ENCODE peak calls at places on chromosomes 11 and 22, in seven cellular contexts. M is pancreas, C is choroid plexus epithelial cell, X is RWPE2, B is GM12865, I is heart right ventricle, R is hepatocyte. L is an unnamed sample.

GRCh38 chr11:9759519-9760179 is 95.8 kb downstream of the SWAP70 start:
- DNase-seq in B (peak), R (peak), M (peak), X (peak), C (peak), I (peak), L (peak)

GRCh38 chr11:122668562-122669090 is 13.1 kb downstream of the UBASH3B start:
- DNase-seq in M (no peak), R (no peak), B (peak), C (no peak), X (no peak), I (no peak), L (peak)

GRCh38 chr11:113697798-113698407 is 8.2 kb downstream of the TMPRSS5 start:
- DNase-seq in I (no peak), C (no peak), R (no peak), M (no peak), B (no peak), X (no peak), L (no peak)

GRCh38 chr11:94519478-94520084 is 7.3 kb downstream of the C11orf97 start:
- DNase-seq in R (peak), M (no peak), X (no peak), C (peak), I (no peak), B (peak), L (peak)

GRCh38 chr11:21774212-21774611 is 418.7 kb upstream of the ANO5 start:
- DNase-seq in C (no peak), M (no peak), R (no peak), I (peak), X (no peak), B (no peak), L (no peak)

GRCh38 chr11:19393941-19394340 is 153.2 kb upstream of the E2F8 start:
- DNase-seq in X (no peak), M (no peak), B (no peak), R (no peak), I (no peak), C (peak), L (no peak)

GRCh38 chr22:39814899-39815298 is 78.7 kb downstream of the ENTHD1 start:
- DNase-seq in I (no peak), C (peak), M (no peak), X (no peak), B (peak), R (no peak), L (peak)

GRCh38 chr11:35118906-35119305 is 20.1 kb upstream of the CD44 start:
- DNase-seq in I (no peak), M (no peak), X (no peak), C (no peak), R (no peak), B (peak), L (no peak)

GRCh38 chr11:33375688-33376311 is 118.6 kb downstream of the HIPK3 start:
- DNase-seq in C (peak), M (no peak), R (peak), X (no peak), I (no peak), B (peak), L (peak)

GRCh38 chr11:79287952-79288351 is 152.9 kb downstream of the TENM4 start:
- DNase-seq in X (no peak), C (no peak), R (no peak), B (no peak), I (no peak), M (no peak), L (no peak)

GRCh38 chr11:46345131-46345597 is 2.1 kb upstream of the DGKZ start:
- DNase-seq in I (peak), X (no peak), B (peak), C (no peak), R (no peak), M (no peak), L (no peak)

GRCh38 chr11:117809236-117810055 is 12.4 kb upstream of the DSCAML1 start:
- DNase-seq in B (peak), C (peak), X (no peak), I (peak), M (no peak), R (peak), L (peak)

GRCh38 chr22:20111045-20111688 is 4.7 kb upstream of the RANBP1 start:
- DNase-seq in M (no peak), B (peak), I (peak), C (peak), R (peak), X (no peak), L (peak)

GRCh38 chr11:62958547-62959071 is 26.2 kb downstream of the SLC22A6 start:
- DNase-seq in X (no peak), B (no peak), M (no peak), R (peak), C (peak), I (no peak), L (peak)

GRCh38 chr22:36377022-36377631 is 10.6 kb downstream of the MYH9 start:
- DNase-seq in M (no peak), I (no peak), C (no peak), R (no peak), B (peak), X (no peak), L (no peak)

GRCh38 chr11:65787649-65788622 is 1.1 kb downstream of the OVOL1 start:
- DNase-seq in C (no peak), B (no peak), X (no peak), I (no peak), R (peak), M (no peak), L (no peak)

GRCh38 chr11:114738954-114739353 is 60.6 kb downstream of the NXPE2 start:
- DNase-seq in X (no peak), I (no peak), C (peak), B (peak), M (peak), R (peak), L (peak)

GRCh38 chr11:12831471-12832202 is 157.4 kb downstream of the TEAD1 start:
- DNase-seq in I (no peak), X (no peak), M (no peak), R (no peak), B (no peak), C (no peak), L (no peak)

GRCh38 chr11:20360650-20361049 is 2.9 kb upstream of the HTATIP2 start:
- DNase-seq in X (no peak), M (no peak), R (no peak), I (no peak), C (peak), B (peak), L (peak)

GRCh38 chr11:80107415-80107814 is 666.6 kb upstream of the TENM4 start:
- DNase-seq in C (no peak), B (no peak), R (no peak), X (no peak), M (no peak), I (no peak), L (no peak)

GRCh38 chr11:7612661-7613393 is 60.5 kb downstream of the CYB5R2 start:
- DNase-seq in M (peak), R (peak), I (no peak), X (no peak), C (peak), B (peak), L (no peak)

GRCh38 chr22:42111798-42112197 is 18.8 kb downstream of the CYP2D6 start:
- DNase-seq in X (no peak), M (no peak), B (no peak), R (no peak), I (no peak), C (no peak), L (no peak)

GRCh38 chr11:56251954-56252353 is at the start of gene OR5T3:
- DNase-seq in C (no peak), M (no peak), I (no peak), B (no peak), R (no peak), X (no peak), L (no peak)

GRCh38 chr11:30481816-30482215 is 104.3 kb downstream of the MPPED2 start:
- DNase-seq in B (no peak), M (no peak), C (no peak), I (no peak), X (no peak), R (no peak), L (no peak)

GRCh38 chr22:49368976-49369725 is 458.5 kb downstream of the BRD1 start:
- DNase-seq in X (peak), M (no peak), R (peak), B (no peak), I (no peak), C (no peak), L (no peak)

GRCh38 chr22:49367016-49367697 is 460.5 kb downstream of the BRD1 start:
- DNase-seq in I (no peak), R (no peak), C (peak), M (no peak), B (no peak), X (no peak), L (peak)

GRCh38 chr22:49369726-49370717 is 457.7 kb downstream of the BRD1 start:
- DNase-seq in X (peak), I (no peak), B (no peak), C (no peak), M (no peak), R (no peak), L (no peak)

GRCh38 chr22:49366437-49366836 is 461.2 kb downstream of the BRD1 start:
- DNase-seq in C (no peak), M (no peak), B (no peak), I (no peak), R (no peak), X (no peak), L (no peak)

GRCh38 chr22:49368221-49368975 is 459.3 kb downstream of the BRD1 start:
- DNase-seq in M (no peak), X (peak), R (no peak), B (no peak), I (no peak), C (no peak), L (no peak)
- H3K4me3 ChIP-seq in M (no peak), X (no peak), R (no peak), B (no peak), I (no peak), C (no peak), L (no peak)

DNA sequence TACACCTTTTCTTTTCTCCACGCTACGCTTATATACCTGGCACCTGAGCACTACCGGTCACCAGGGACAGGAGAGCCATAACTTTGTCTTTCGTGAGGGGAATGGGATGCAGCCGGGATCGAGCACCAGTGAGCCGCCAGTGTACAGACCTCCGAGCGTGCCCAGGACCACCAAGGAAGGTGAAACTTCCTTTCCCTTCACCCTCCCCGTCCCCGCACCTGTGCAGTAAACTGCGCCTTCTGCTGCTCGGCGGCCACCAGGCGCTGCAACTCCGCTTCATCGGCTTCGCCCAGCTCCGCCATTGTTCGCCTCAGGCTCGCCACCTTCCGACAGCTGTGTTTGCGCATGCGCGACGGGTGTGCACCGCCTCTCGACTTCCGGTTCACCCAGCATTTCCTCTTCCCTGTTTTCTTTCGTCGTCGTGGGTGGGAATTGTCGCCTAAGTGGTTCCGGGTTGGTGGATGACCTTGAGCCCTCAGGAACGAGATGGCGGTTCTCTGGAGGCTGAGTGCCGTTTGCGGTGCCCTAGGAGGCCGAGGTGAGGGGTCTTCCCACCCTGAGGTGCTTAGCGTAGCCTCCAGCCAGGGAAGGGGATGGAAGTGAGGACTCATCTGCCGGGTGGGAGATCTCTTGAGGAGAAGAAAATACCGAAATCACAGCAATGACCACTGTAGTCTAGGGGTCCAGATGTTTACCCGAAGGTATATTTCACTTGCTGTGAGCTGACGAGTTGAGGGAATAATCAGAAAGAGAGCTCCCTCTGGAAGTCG is at the start of the genes SDHD and TIMM8B:
- DNase-seq in C (peak), X (peak), R (peak), M (peak), B (peak), I (peak), L (peak)
- TF ChIP-seq CTCF in C (peak), X (no peak), R (peak), M (no peak), B (peak), I (peak), L (peak)

GRCh38 chr11:108871152-108871551 is 206.3 kb downstream of the DDX10 start:
- DNase-seq in X (no peak), B (peak), I (no peak), M (no peak), R (peak), C (peak), L (peak)
- H3K4me3 ChIP-seq in X (no peak), B (no peak), I (no peak), M (no peak), R (no peak), C (no peak), L (no peak)

GRCh38 chr22:50238755-50239154 is 6.1 kb downstream of the TUBGCP6 start:
- DNase-seq in C (no peak), M (no peak), I (no peak), R (no peak), B (no peak), X (no peak), L (no peak)

GRCh38 chr22:50233223-50233622 is 11.6 kb downstream of the TUBGCP6 start:
- DNase-seq in I (no peak), M (no peak), C (no peak), B (no peak), X (no peak), R (no peak), L (no peak)

GRCh38 chr22:50242406-50242949 is 2.3 kb downstream of the TUBGCP6 start:
- DNase-seq in R (no peak), M (no peak), C (no peak), I (no peak), X (no peak), B (no peak), L (no peak)

GRCh38 chr22:50232481-50233151 is 12.2 kb downstream of the TUBGCP6 start:
- DNase-seq in R (no peak), C (no peak), I (no peak), B (no peak), X (no peak), M (no peak), L (no peak)

DNA sequence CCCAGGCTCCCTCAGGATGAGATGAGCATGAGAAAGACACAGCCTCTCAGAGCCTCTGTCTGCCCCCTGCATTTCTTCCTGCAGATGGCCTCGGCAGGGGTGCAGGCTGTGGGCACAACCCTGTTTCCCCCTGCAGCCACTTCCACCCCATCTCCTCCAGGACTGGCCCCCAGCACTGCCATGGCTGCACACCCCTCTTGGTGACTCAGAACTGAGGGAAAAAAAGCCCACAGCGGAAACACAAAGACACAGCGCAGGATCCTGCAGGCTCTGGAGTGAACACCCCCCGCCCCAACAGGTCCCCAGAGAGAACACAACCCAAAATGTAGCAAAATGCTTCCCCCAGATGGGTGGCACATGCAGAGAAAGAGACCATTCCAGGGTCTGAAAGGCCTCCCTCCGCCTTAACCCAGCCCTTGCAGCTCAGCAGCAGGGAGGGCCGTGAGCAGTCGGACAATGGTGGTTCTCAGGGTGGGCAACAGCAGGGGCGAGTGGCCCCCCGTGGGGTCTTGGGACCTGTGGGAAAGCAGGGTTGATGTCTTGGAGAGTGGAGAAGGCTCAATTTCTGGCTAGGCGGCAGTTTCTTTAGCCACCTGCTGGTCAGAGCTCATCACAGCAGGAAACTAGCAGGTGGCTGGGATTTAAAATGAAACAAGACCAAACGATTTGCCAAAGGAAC is 8.0 kb downstream of the TUBGCP6 start:
- DNase-seq in B (peak), M (no peak), I (no peak), X (no peak), R (no peak), C (peak), L (peak)
- TF ChIP-seq CTCF in B (peak), M (no peak), I (peak), X (peak), R (peak), C (peak), L (peak)

DNA sequence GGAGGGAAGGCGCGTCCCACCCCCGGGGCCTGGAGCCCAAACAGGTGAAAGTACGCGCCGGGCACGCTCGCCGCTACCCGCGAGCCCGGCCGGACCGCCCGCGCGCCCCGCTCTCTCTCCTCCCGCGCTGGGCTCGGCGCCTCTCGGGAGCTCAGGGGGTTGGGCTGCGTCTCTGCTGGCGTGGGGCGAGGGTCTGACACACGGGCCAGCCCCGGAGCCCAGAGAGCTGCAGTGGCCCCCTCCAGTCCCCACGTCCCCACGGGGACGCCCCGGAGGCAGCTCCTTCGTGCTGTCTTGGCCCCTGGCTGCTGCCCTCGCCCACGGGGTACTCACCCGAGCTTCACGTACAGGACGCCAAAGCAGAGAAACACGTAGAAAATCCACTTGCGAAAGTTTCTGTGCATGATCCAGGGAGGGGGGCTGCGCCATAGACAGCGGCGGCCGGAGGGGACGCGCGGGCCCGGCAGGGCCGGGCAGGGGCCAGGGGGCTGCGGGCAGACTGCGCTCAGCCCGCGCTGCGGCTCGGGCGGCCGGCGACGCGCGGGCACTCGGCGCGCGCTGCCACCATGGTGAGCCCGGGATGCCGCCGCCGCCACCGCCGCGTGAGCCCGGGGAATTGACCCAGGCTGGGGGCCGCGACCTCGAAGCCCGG is 485 bp downstream of the WNT7B start:
- DNase-seq in R (no peak), I (no peak), M (no peak), C (no peak), X (no peak), B (no peak), L (no peak)
- H3K4me3 ChIP-seq in R (no peak), I (peak), M (no peak), C (no peak), X (peak), B (no peak), L (peak)

DNA sequence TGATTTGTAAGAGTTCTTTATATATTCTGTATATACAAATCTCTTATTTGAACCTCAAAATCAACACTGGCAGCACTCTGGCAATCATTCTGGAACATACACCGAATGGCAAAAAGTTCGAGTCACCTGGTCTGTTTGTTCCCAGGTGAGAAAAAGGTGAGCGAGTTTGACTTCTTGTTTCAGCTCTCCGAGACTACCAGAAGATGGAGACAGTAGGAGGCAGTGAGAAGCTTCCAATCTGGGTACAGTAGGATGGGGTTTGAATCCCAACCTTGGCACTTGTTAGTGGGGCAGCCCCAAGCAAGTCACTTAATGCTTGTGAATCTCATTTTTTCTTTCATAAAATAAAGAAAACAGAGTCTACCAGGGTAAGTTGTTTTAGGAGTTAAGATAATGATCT is 76.4 kb downstream of the C2CD3 start:
- DNase-seq in C (no peak), I (no peak), R (no peak), B (no peak), M (no peak), X (no peak), L (no peak)
- TF ChIP-seq CTCF in C (peak), I (no peak), R (no peak), B (no peak), M (no peak), X (peak), L (no peak)

DNA sequence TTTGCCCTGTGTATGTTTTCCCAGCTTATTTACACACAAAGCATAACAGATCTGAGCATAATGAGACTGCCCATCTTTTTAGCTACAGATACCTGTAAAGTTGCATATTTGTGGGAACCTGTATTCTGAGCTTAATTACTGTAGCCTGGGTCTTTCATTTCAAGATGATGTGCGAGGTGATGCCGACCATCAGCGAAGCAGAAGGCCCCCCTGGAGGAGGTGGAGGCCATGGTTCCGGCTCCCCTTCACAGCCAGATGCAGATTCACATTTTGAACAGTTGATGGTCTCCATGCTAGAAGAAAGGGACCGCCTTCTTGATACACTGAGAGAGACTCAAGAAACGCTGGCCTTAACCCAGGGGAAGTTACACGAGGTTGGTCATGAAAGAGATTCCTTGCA is 1.5 kb downstream of the PPFIA1 start:
- DNase-seq in I (no peak), C (no peak), X (no peak), R (no peak), M (no peak), B (no peak), L (no peak)
- H3K4me3 ChIP-seq in I (no peak), C (peak), X (no peak), R (peak), M (no peak), B (no peak), L (no peak)

L was measured in astrocyte of the spinal cord.